ENCODE peak calls at places on chromosomes 2 and 18, in eight cellular contexts. I, O, E, C, B, J, N and S are unnamed samples.

GRCh38 chr2:88874063-88874657 is 182.7 kb downstream of the RPIA start:
- DNase-seq in I (no peak), O (no peak), E (peak), C (peak), B (peak), J (peak), N (peak), S (peak)

GRCh38 chr18:48828713-48829442 is 121.9 kb downstream of the SMAD7 start:
- DNase-seq in I (peak), O (peak), E (no peak), C (no peak), B (no peak), J (no peak), N (no peak), S (peak)

GRCh38 chr2:233329489-233330135 is 22.0 kb downstream of the SAG start:
- DNase-seq in I (no peak), O (no peak), E (no peak), C (peak), B (no peak), J (no peak), N (no peak), S (no peak)

GRCh38 chr18:70827632-70828031 is 538.8 kb downstream of the SOCS6 start:
- DNase-seq in I (no peak), O (no peak), E (no peak), C (no peak), B (no peak), J (no peak), N (no peak), S (no peak)

GRCh38 chr2:206558492-206558891 is 83.8 kb upstream of the FAM237A start:
- DNase-seq in I (no peak), O (no peak), E (no peak), C (peak), B (peak), J (no peak), N (no peak), S (no peak)

GRCh38 chr2:190535586-190535985 is 1.1 kb upstream of the NEMP2 start:
- DNase-seq in I (no peak), O (no peak), E (no peak), C (no peak), B (no peak), J (no peak), N (no peak), S (no peak)

GRCh38 chr2:206071832-206072231 is 14.1 kb downstream of the INO80D start:
- DNase-seq in I (no peak), O (no peak), E (no peak), C (no peak), B (no peak), J (no peak), N (no peak), S (no peak)

GRCh38 chr2:104863229-104863584 is 9.3 kb downstream of the POU3F3 start:
- DNase-seq in I (no peak), O (no peak), E (no peak), C (no peak), B (no peak), J (no peak), N (no peak), S (no peak)

GRCh38 chr2:109225170-109225775 is 96.3 kb downstream of the SH3RF3 start:
- DNase-seq in I (no peak), O (no peak), E (no peak), C (no peak), B (no peak), J (no peak), N (no peak), S (no peak)

GRCh38 chr2:177783091-177783490 is 289.5 kb downstream of the PDE11A start:
- DNase-seq in I (no peak), O (no peak), E (no peak), C (no peak), B (no peak), J (no peak), N (no peak), S (no peak)

GRCh38 chr2:17621781-17622180 is 81.3 kb downstream of the VSNL1 start:
- DNase-seq in I (no peak), O (no peak), E (no peak), C (peak), B (peak), J (no peak), N (no peak), S (no peak)

GRCh38 chr2:189178726-189179606 is 595 bp downstream of the COL5A2 start:
- DNase-seq in I (no peak), O (no peak), E (no peak), C (peak), B (no peak), J (no peak), N (peak), S (no peak)

GRCh38 chr2:98308532-98308931 is 37.7 kb upstream of the CNGA3 start:
- DNase-seq in I (no peak), O (no peak), E (no peak), C (no peak), B (no peak), J (no peak), N (no peak), S (no peak)

GRCh38 chr2:189210250-189211075 is 30.9 kb upstream of the COL5A2 start:
- DNase-seq in I (no peak), O (no peak), E (peak), C (peak), B (peak), J (peak), N (peak), S (no peak)

GRCh38 chr2:62938126-62938525 is 112.5 kb upstream of the OTX1 start:
- DNase-seq in I (no peak), O (no peak), E (no peak), C (no peak), B (no peak), J (no peak), N (no peak), S (no peak)

GRCh38 chr2:168343586-168343985 is 96.2 kb upstream of the STK39 start:
- DNase-seq in I (no peak), O (no peak), E (no peak), C (peak), B (peak), J (no peak), N (no peak), S (no peak)

GRCh38 chr18:61825386-61825785 is 67.4 kb downstream of the RNF152 start:
- DNase-seq in I (no peak), O (no peak), E (no peak), C (peak), B (no peak), J (no peak), N (peak), S (no peak)

GRCh38 chr18:59631583-59632181 is 65.5 kb downstream of the CCBE1 start:
- DNase-seq in I (no peak), O (no peak), E (no peak), C (peak), B (peak), J (peak), N (no peak), S (no peak)

GRCh38 chr18:75003764-75004690 is 204.9 kb downstream of the PTGR3 start:
- DNase-seq in I (no peak), O (no peak), E (no peak), C (peak), B (no peak), J (no peak), N (no peak), S (no peak)

GRCh38 chr2:74566423-74567085 is 12.0 kb downstream of the DOK1 start:
- DNase-seq in I (no peak), O (no peak), E (no peak), C (peak), B (peak), J (no peak), N (peak), S (no peak)

GRCh38 chr2:200471324-200471848 is 38.5 kb downstream of the KCTD18 start:
- DNase-seq in I (no peak), O (no peak), E (no peak), C (peak), B (peak), J (peak), N (no peak), S (peak)

GRCh38 chr2:240398711-240399267 is 36.7 kb upstream of the GPC1 start:
- DNase-seq in I (peak), O (peak), E (no peak), C (no peak), B (no peak), J (no peak), N (no peak), S (no peak)

GRCh38 chr18:8424917-8425725 is 184.1 kb upstream of the RAB12 start:
- DNase-seq in I (no peak), O (no peak), E (no peak), C (peak), B (peak), J (peak), N (peak), S (no peak)

GRCh38 chr18:43539862-43540261 is 262.6 kb upstream of the SYT4 start:
- DNase-seq in I (no peak), O (no peak), E (no peak), C (peak), B (peak), J (no peak), N (no peak), S (no peak)

GRCh38 chr2:173991857-173992588 is 26.9 kb upstream of the SP3 start:
- DNase-seq in I (no peak), O (no peak), E (peak), C (peak), B (peak), J (no peak), N (no peak), S (no peak)

GRCh38 chr2:112154246-112155110 is 16.3 kb downstream of the FBLN7 start:
- DNase-seq in I (peak), O (no peak), E (no peak), C (no peak), B (no peak), J (no peak), N (no peak), S (peak)

GRCh38 chr2:238974510-238975166 is 126.8 kb downstream of the TWIST2 start:
- DNase-seq in I (no peak), O (no peak), E (no peak), C (peak), B (peak), J (no peak), N (peak), S (no peak)

GRCh38 chr2:25331686-25332365 is 9.9 kb downstream of the DNMT3A start:
- DNase-seq in I (no peak), O (no peak), E (no peak), C (peak), B (no peak), J (no peak), N (no peak), S (no peak)

GRCh38 chr18:47746615-47747014 is 183.8 kb downstream of the SMAD2 start:
- DNase-seq in I (peak), O (no peak), E (no peak), C (no peak), B (no peak), J (no peak), N (no peak), S (no peak)

GRCh38 chr2:66948234-66948633 is 448.9 kb upstream of the ETAA1 start:
- DNase-seq in I (no peak), O (no peak), E (no peak), C (no peak), B (no peak), J (no peak), N (no peak), S (no peak)

GRCh38 chr18:39062426-39062825 is 1496.8 kb upstream of the CELF4 start:
- DNase-seq in I (no peak), O (no peak), E (no peak), C (no peak), B (no peak), J (no peak), N (no peak), S (no peak)

GRCh38 chr2:63850650-63851049 is 9.0 kb downstream of the UGP2 start:
- DNase-seq in I (no peak), O (no peak), E (no peak), C (no peak), B (no peak), J (no peak), N (no peak), S (no peak)

GRCh38 chr2:204542967-204543608 is 2.2 kb upstream of the PARD3B start:
- DNase-seq in I (no peak), O (no peak), E (no peak), C (peak), B (no peak), J (no peak), N (no peak), S (no peak)

GRCh38 chr2:170030040-170030439 is 147.9 kb upstream of the MYO3B start:
- DNase-seq in I (no peak), O (no peak), E (no peak), C (peak), B (no peak), J (no peak), N (no peak), S (no peak)

GRCh38 chr2:8817219-8817618 is 20.2 kb downstream of the KIDINS220 start:
- DNase-seq in I (no peak), O (no peak), E (no peak), C (no peak), B (no peak), J (no peak), N (no peak), S (no peak)

GRCh38 chr2:59583173-59583765 is 970.2 kb downstream of the BCL11A start:
- DNase-seq in I (no peak), O (no peak), E (no peak), C (no peak), B (no peak), J (no peak), N (no peak), S (no peak)

GRCh38 chr2:59590802-59591201 is 962.7 kb downstream of the BCL11A start:
- DNase-seq in I (no peak), O (no peak), E (no peak), C (no peak), B (no peak), J (no peak), N (no peak), S (no peak)

GRCh38 chr2:59589881-59590280 is 963.6 kb downstream of the BCL11A start:
- DNase-seq in I (no peak), O (no peak), E (no peak), C (no peak), B (no peak), J (no peak), N (no peak), S (no peak)

GRCh38 chr2:59585657-59586056 is 967.8 kb downstream of the BCL11A start:
- DNase-seq in I (no peak), O (no peak), E (no peak), C (no peak), B (no peak), J (no peak), N (no peak), S (no peak)

GRCh38 chr2:59584958-59585357 is 968.5 kb downstream of the BCL11A start:
- DNase-seq in I (no peak), O (no peak), E (no peak), C (no peak), B (no peak), J (peak), N (no peak), S (no peak)
- TF ChIP-seq CTCF in I (no peak), O (no peak), E (no peak), C (no peak), B (peak), J (no peak), N (no peak), S (no peak)

GRCh38 chr2:202718614-202719013 is 83.8 kb downstream of the FAM117B start:
- DNase-seq in I (no peak), O (no peak), E (no peak), C (peak), B (peak), J (no peak), N (no peak), S (no peak)

GRCh38 chr2:202720226-202720625 is 85.5 kb downstream of the FAM117B start:
- DNase-seq in I (no peak), O (no peak), E (no peak), C (no peak), B (peak), J (no peak), N (no peak), S (no peak)

GRCh38 chr2:202721621-202722020 is 86.9 kb downstream of the FAM117B start:
- DNase-seq in I (no peak), O (no peak), E (no peak), C (peak), B (no peak), J (no peak), N (no peak), S (no peak)

GRCh38 chr2:202726070-202726469 is 91.3 kb downstream of the FAM117B start:
- DNase-seq in I (no peak), O (no peak), E (no peak), C (no peak), B (no peak), J (no peak), N (no peak), S (no peak)

GRCh38 chr2:202723746-202724145 is 89.0 kb downstream of the FAM117B start:
- DNase-seq in I (no peak), O (no peak), E (no peak), C (no peak), B (no peak), J (no peak), N (no peak), S (no peak)
- TF ChIP-seq CTCF in I (no peak), O (no peak), E (no peak), C (no peak), B (no peak), J (no peak), N (no peak), S (no peak)

DNA sequence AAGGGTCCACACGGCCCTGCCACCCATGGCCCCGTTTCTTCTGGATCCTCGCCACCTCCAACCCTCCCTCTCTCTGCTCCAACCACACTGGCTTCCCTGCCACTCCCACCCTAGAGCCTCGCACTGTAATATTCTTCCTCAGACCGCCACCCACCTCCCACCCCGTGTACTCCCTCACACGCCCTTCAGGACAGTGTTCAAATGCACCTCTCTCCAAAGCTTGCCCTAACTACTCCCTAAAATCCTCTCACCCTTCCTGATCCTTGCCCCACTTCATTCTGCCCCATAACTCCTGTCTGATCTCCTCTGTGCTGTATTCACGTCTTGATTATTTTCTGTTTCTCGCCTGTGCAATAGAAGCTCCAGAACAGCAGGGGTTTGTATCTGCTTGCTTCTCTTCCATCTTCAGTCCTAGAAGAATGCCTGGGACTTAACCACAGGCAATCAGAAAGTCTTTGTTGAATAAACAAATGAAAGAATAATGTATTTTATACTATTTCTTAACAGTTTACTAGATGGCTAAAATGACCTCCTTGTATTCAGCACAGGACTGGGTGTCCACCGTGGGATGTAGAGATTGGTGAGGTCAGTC is 25.5 kb downstream of the EPB41L3 start:
- DNase-seq in I (no peak), O (no peak), E (no peak), C (no peak), B (no peak), J (no peak), N (no peak), S (no peak)
- TF ChIP-seq CTCF in I (no peak), O (no peak), E (no peak), C (no peak), B (no peak), J (no peak), N (no peak), S (no peak)

DNA sequence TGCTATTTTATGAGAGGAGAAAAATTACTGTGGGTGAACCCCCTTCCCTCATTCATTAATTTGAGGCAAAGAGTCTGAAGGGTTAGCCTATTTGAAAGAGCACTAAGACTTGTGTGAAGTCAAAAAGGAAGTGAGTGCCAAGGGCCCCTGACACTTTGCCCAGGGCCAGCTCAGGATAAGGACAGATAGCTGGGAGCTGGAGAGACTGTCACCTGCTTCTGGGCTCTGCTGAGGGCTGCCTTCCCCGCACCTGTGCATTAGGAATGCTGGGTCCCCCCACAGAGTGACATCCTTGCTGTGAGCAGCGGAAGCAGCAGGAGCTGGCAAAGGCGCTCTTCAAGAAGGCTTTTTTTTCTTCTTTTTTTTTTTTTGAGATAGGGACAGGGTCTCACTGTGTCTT is 148.4 kb downstream of the AQP4 start:
- DNase-seq in I (no peak), O (no peak), E (no peak), C (no peak), B (no peak), J (no peak), N (no peak), S (no peak)
- TF ChIP-seq CTCF in I (no peak), O (no peak), E (no peak), C (no peak), B (no peak), J (no peak), N (no peak), S (no peak)

GRCh38 chr2:218869064-218869463 is 9.5 kb downstream of the WNT6 start:
- DNase-seq in I (no peak), O (no peak), E (no peak), C (no peak), B (no peak), J (no peak), N (no peak), S (no peak)

GRCh38 chr2:218865396-218865795 is 5.8 kb downstream of the WNT6 start:
- DNase-seq in I (no peak), O (no peak), E (no peak), C (no peak), B (no peak), J (no peak), N (no peak), S (no peak)

GRCh38 chr2:218870984-218871344 is 9.7 kb upstream of the WNT10A start:
- DNase-seq in I (no peak), O (no peak), E (no peak), C (no peak), B (no peak), J (no peak), N (no peak), S (no peak)

GRCh38 chr2:218865999-218866398 is 6.4 kb downstream of the WNT6 start:
- DNase-seq in I (no peak), O (no peak), E (no peak), C (no peak), B (no peak), J (no peak), N (no peak), S (no peak)

DNA sequence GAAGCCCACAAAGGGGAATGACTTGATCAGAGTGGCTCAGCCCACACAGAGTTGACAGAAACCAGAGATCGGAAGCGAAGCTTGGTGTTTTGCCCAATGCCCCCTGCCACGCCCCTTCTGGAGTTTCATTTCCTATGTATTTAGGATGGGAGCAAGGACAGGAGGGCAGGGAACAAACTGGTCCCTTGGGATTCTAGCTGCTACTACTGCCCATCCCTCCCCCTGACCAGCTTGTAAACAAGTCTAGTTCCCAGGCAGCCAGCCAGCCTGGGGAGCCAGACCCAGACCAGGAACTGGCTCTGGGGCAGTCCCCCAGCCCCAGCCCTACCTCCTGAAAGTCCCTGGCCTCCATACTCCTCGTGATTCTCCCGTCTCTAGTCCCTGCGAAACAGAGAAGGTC is 8.3 kb downstream of the WNT6 start:
- DNase-seq in I (no peak), O (no peak), E (no peak), C (no peak), B (no peak), J (no peak), N (no peak), S (no peak)
- TF ChIP-seq CTCF in I (no peak), O (no peak), E (no peak), C (no peak), B (no peak), J (no peak), N (no peak), S (no peak)

DNA sequence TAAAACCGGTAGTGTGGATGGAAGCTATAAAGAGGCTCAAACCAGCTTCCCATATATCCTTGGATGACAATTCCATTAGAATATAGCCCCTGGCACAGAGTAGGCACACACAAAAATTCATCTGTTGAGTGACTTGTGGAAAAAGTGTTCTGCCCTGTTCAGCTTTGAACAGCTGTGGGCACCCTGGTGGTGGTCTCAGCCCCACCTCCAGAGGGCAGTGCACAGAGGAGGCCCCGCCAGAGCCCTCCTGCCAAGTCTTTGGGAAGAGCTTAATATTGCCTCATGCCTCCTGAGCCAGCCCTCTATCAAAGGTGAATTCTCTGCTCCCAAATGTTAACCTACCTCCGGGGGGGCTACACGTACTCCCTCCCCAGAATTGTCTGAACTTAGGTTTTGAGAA is 30.4 kb downstream of the EPAS1 start:
- DNase-seq in I (no peak), O (no peak), E (no peak), C (no peak), B (no peak), J (no peak), N (no peak), S (no peak)
- TF ChIP-seq CTCF in I (no peak), O (peak), E (no peak), C (peak), B (peak), J (no peak), N (no peak), S (no peak)